ENCODE peak calls at places on chromosomes 7 and 10, in six cellular contexts. N is T-helper 9 cell; S is activated CD8-positive, alpha-beta T cell treated with anti-CD3 and anti-CD28 coated beads for 36 hours; J is uterus; E is HCEC 1CT; L is endothelial cell. D is an unnamed sample.

GRCh38 chr7:28621369-28621807 is 209.1 kb downstream of the CREB5 start:
- DNase-seq in N (no peak), S (no peak), J (no peak), E (no peak), L (no peak), D (no peak)

GRCh38 chr10:70568781-70569495 is 33.6 kb downstream of the PRF1 start:
- DNase-seq in N (no peak), S (no peak), J (no peak), E (no peak), L (no peak), D (no peak)

GRCh38 chr7:102469972-102470825 is 5.4 kb downstream of the LRWD1 start:
- DNase-seq in N (no peak), S (no peak), J (no peak), E (no peak), L (no peak), D (no peak)

GRCh38 chr7:18471476-18472160 is 23.9 kb upstream of the HDAC9 start:
- DNase-seq in N (no peak), S (no peak), J (no peak), E (no peak), L (no peak), D (no peak)

GRCh38 chr7:138705122-138705521 is 4.0 kb upstream of the SVOPL start:
- DNase-seq in N (no peak), S (no peak), J (no peak), E (no peak), L (no peak), D (no peak)

GRCh38 chr7:70694909-70695803 is 436.8 kb upstream of the GALNT17 start:
- DNase-seq in N (no peak), S (no peak), J (no peak), E (no peak), L (peak; percentile 24), D (peak; percentile 15)

GRCh38 chr10:132448248-132448731 is 51.3 kb downstream of the PWWP2B start:
- DNase-seq in N (peak; percentile 49), S (peak; percentile 87), J (peak; percentile 78), E (peak; percentile 56), L (no peak), D (peak; percentile 75)

GRCh38 chr10:124923684-124924083 is 18.2 kb upstream of the ZRANB1 start:
- DNase-seq in N (no peak), S (no peak), J (no peak), E (no peak), L (no peak), D (no peak)

GRCh38 chr10:48579251-48579960 is 25.5 kb downstream of the ARHGAP22 start:
- DNase-seq in N (no peak), S (no peak), J (no peak), E (no peak), L (no peak), D (no peak)